ENCODE peak calls at places on chromosome 22, in four cellular contexts. R is H1, U is GM12878, Q is NT2/D1. M is an unnamed sample.
A peak's percentile ranks its signal among the peaks of the same experiment; 100 is the strongest.

GRCh38 chr22:39598017-39598965 is 27.7 kb downstream of the CACNA1I start:
- DNase-seq in R (peak; percentile 57), Q (peak; percentile 62), U (no peak), M (peak; percentile 79)

GRCh38 chr22:39943366-39943765 is 16.8 kb upstream of the TMA7B start:
- DNase-seq in Q (no peak), R (no peak), U (no peak), M (peak; percentile 53)

GRCh38 chr22:41928416-41929157 is 2.0 kb upstream of the TNFRSF13C start:
- DNase-seq in R (no peak), U (no peak), Q (no peak), M (no peak)

GRCh38 chr22:30732426-30732825 is 37.8 kb downstream of the OSBP2 start:
- DNase-seq in U (no peak), R (no peak), Q (no peak), M (no peak)

GRCh38 chr22:26321469-26321913 is 107.6 kb upstream of the ASPHD2 start:
- DNase-seq in U (no peak), Q (no peak), R (no peak), M (no peak)

GRCh38 chr22:31945971-31946680 is 1.8 kb downstream of the YWHAH start:
- DNase-seq in U (no peak), Q (no peak), R (no peak), M (no peak)

GRCh38 chr22:38755155-38755910 is 465 bp downstream of the SUN2 start:
- DNase-seq in U (no peak), Q (no peak), R (no peak), M (peak; percentile 59)

GRCh38 chr22:22848364-22848866 is 39.2 kb upstream of the IGLL5 start:
- DNase-seq in U (no peak), R (no peak), Q (peak; percentile 28), M (peak; percentile 78)

GRCh38 chr22:29609139-29609538 is 5.7 kb downstream of the NF2 start:
- DNase-seq in Q (no peak), U (no peak), R (no peak), M (no peak)

GRCh38 chr22:17767236-17768065 is 6.8 kb downstream of the BID start:
- DNase-seq in U (peak; percentile 85), R (no peak), Q (no peak), M (no peak)

GRCh38 chr22:24357547-24357946 is 69.9 kb upstream of the ADORA2A start:
- DNase-seq in Q (no peak), U (no peak), R (no peak), M (peak; percentile 27)

GRCh38 chr22:44924724-44925123 is 85.1 kb downstream of the PHF21B start:
- DNase-seq in U (no peak), R (no peak), Q (no peak), M (no peak)

GRCh38 chr22:39133871-39134270 is 18.6 kb downstream of the CBX7 start:
- DNase-seq in Q (no peak), R (no peak), U (no peak), M (no peak)

GRCh38 chr22:43440556-43440955 is 28.7 kb downstream of the MPPED1 start:
- DNase-seq in R (no peak), U (no peak), Q (no peak), M (no peak)

GRCh38 chr22:17271711-17272451 is 52.6 kb upstream of the ADA2 start:
- DNase-seq in R (no peak), Q (no peak), U (no peak), M (no peak)

GRCh38 chr22:42068351-42068730 is 2.3 kb downstream of the NAGA start:
- DNase-seq in R (no peak), Q (no peak), U (no peak), M (no peak)

GRCh38 chr22:24554316-24555159 is at the start of gene GUCD1:
- DNase-seq in R (no peak), U (no peak), Q (no peak), M (peak; percentile 33)

GRCh38 chr22:24548812-24549211 is 6.1 kb downstream of the GUCD1 start:
- DNase-seq in U (no peak), Q (no peak), R (no peak), M (no peak)

GRCh38 chr22:44393066-44393465 is 80.3 kb upstream of the SHISAL1 start:
- DNase-seq in U (no peak), Q (no peak), R (no peak), M (no peak)

GRCh38 chr22:22751043-22751603 is 106.7 kb downstream of the GGTLC2 start:
- DNase-seq in Q (no peak), U (no peak), R (no peak), M (no peak)

GRCh38 chr22:33188316-33188715 is 130.1 kb upstream of the SYN3 start:
- DNase-seq in R (no peak), U (no peak), Q (peak; percentile 32), M (no peak)

GRCh38 chr22:41425704-41426365 is 20.8 kb downstream of the TOB2 start:
- DNase-seq in U (no peak), Q (no peak), R (no peak), M (no peak)

GRCh38 chr22:32331918-32332725 is 25.5 kb upstream of the RFPL3 start:
- DNase-seq in R (no peak), U (no peak), Q (no peak), M (no peak)

GRCh38 chr22:44969817-44970216 is 40.0 kb downstream of the PHF21B start:
- DNase-seq in Q (no peak), U (no peak), R (no peak), M (no peak)

DNA sequence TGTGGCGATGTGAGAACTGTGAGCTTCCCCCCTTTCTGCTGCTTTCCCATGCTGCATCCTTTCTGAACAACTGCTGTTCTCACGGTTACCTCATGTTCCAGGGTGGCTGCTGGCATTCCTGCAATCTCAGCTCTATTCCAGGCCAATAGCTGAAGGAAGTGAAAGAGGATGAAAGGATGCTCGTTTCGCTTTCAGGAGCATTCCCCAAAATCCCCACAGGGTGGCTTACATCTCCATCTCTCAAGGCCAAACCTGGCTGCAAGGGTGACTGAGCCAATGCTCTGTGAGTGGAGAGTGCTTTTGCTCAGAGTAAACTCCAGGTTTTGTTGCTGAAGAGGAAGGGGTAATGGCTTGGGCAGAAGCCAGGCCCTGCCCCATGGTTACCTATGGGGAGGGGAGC is 848.2 kb downstream of the BRD1 start:
- DNase-seq in R (no peak), U (no peak), Q (peak; percentile 55), M (no peak)
- TF ChIP-seq SUZ12 in R (no peak), U (no peak), Q (no peak), M (no peak)

DNA sequence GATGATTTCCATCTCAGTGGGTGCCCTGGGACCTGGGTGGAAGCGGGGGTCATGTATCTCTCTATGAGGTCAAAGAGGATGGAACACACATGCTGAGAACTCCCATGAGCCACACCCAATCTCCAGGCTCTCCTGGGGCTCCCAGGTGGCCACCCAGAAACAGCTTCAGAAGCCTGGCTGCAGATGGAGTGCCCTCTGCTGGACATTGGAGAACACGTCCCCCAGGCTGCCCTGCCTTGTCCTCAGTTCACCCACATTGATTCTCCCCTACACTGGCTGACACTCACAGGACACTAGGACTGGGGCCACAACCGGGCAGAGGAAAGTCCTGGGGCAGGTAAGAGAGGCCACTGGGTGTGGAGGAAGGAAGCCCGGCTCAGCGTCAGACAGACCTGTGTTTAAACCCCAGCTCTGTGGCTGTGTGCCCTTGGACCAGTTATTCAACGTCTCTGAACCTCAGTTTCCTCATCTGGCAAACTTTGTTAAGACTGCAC is 4.5 kb upstream of the NOL12 start:
- DNase-seq in U (no peak), R (no peak), Q (no peak), M (peak; percentile 83)
- TF ChIP-seq SUZ12 in U (no peak), R (no peak), Q (no peak), M (no peak)

GRCh38 chr22:35781898-35782297 is 64.2 kb downstream of the APOL5 start:
- DNase-seq in R (no peak), Q (no peak), U (no peak), M (no peak)

GRCh38 chr22:35782504-35782903 is 64.8 kb downstream of the APOL5 start:
- DNase-seq in R (no peak), U (no peak), Q (no peak), M (no peak)

GRCh38 chr22:35775339-35775738 is 57.7 kb downstream of the APOL5 start:
- DNase-seq in R (no peak), Q (no peak), U (no peak), M (no peak)

DNA sequence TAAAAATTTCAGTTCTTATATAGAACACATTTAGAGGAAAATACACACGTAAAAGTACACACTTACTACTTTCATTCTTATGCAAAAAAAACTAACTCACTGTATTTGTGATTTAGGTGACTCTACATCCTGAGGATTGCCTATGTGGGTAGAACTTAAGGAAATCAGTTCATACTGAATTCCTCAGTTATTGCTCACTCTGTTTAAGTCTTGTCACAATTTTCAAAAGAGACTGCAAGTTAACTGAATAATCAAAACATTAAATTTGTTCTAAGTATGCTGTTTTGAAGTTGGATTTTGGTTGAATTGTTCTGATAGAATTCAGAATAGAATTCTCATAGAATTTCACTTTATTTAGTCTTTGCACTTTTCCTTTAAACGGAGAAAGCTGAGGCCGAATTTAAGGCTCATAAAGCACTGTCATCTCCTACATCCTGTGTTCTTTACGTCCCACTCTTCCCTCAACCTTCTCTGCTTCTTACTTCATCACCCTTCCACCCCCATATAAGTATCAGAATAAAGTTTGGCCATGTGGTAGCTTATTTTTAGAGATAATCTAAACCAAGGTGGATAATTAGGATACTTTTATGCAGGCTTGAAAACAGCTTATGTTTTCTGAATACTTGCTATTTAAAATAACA is 59.8 kb downstream of the APOL5 start:
- DNase-seq in Q (no peak), R (no peak), U (no peak), M (no peak)
- TF ChIP-seq SUZ12 in Q (no peak), R (no peak), U (no peak), M (no peak)

DNA sequence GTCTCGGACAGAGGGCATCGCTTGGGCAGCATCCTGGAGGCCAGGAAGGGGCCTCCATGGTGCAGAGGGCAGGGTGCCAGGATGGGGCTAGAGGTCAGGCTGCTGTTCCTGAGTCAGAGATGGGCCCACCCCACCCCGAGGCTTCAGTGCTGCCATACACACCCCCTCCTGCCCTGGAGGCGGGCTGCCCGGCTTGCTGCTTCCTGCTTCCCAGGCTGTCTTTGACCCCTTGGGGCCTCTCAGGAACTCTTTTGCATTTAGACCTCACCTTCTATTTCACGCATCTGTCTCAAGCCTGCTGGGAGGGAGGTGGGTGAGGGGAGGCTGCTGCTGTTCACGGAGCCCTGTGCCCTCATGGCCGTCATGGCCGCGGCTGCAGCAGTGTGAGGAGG is 6.6 kb upstream of the GRAMD4 start:
- DNase-seq in R (no peak), U (peak; percentile 28), Q (peak; percentile 11), M (no peak)
- TF ChIP-seq SUZ12 in R (no peak), U (no peak), Q (no peak), M (no peak)

GRCh38 chr22:37232140-37232998 is 11.7 kb downstream of the RAC2 start:
- DNase-seq in Q (no peak), R (no peak), U (no peak), M (no peak)
- TF ChIP-seq SUZ12 in Q (no peak), R (no peak), U (no peak), M (no peak)

GRCh38 chr22:35548762-35549106 is 8.1 kb downstream of the RASD2 start:
- DNase-seq in Q (no peak), R (no peak), U (no peak), M (no peak)

GRCh38 chr22:35549338-35549737 is 8.7 kb downstream of the RASD2 start:
- DNase-seq in R (no peak), Q (no peak), U (no peak), M (no peak)

GRCh38 chr22:35544810-35545209 is 4.2 kb downstream of the RASD2 start:
- DNase-seq in R (no peak), Q (no peak), U (no peak), M (no peak)

GRCh38 chr22:35546886-35547285 is 6.3 kb downstream of the RASD2 start:
- DNase-seq in R (no peak), Q (no peak), U (no peak), M (no peak)

GRCh38 chr22:35547993-35548761 is 7.5 kb downstream of the RASD2 start:
- DNase-seq in R (no peak), Q (no peak), U (no peak), M (peak; percentile 43)
- TF ChIP-seq SUZ12 in R (no peak), Q (no peak), U (no peak), M (no peak)

M was measured in HEK293T.